ENCODE peak calls at places on chromosome 14, in ten cellular contexts. T, H, W, B, F, P, D, Y, X and J are unnamed samples.

GRCh38 chr14:33165144-33165925 is 226.7 kb downstream of the NPAS3 start:
- DNase-seq in T (no peak), H (peak), W (no peak), B (no peak), F (peak), P (peak), D (peak), Y (no peak), X (peak), J (no peak)

GRCh38 chr14:75435473-75435872 is 7.7 kb downstream of the JDP2 start:
- DNase-seq in T (no peak), H (no peak), W (no peak), B (no peak), F (no peak), P (no peak), D (no peak), Y (no peak), X (no peak), J (no peak)

GRCh38 chr14:78319826-78320635 is 149.9 kb downstream of the NRXN3 start:
- DNase-seq in T (no peak), H (no peak), W (no peak), B (no peak), F (no peak), P (no peak), D (no peak), Y (no peak), X (no peak), J (no peak)

GRCh38 chr14:64186231-64187129 is 107.7 kb downstream of the ESR2 start:
- DNase-seq in T (no peak), H (no peak), W (no peak), B (no peak), F (no peak), P (no peak), D (no peak), Y (peak), X (no peak), J (no peak)

GRCh38 chr14:85867450-85867849 is 337.5 kb downstream of the FLRT2 start:
- DNase-seq in T (no peak), H (no peak), W (no peak), B (no peak), F (no peak), P (no peak), D (no peak), Y (no peak), X (peak), J (no peak)

GRCh38 chr14:49549881-49550280 is 36.3 kb downstream of the RPS29 start:
- DNase-seq in T (no peak), H (peak), W (no peak), B (no peak), F (no peak), P (peak), D (peak), Y (no peak), X (peak), J (no peak)

GRCh38 chr14:85597701-85598100 is 67.8 kb downstream of the FLRT2 start:
- DNase-seq in T (no peak), H (no peak), W (no peak), B (no peak), F (no peak), P (no peak), D (no peak), Y (no peak), X (no peak), J (no peak)

GRCh38 chr14:30299915-30300314 is 259.0 kb upstream of the G2E3 start:
- DNase-seq in T (no peak), H (no peak), W (no peak), B (no peak), F (no peak), P (no peak), D (peak), Y (no peak), X (no peak), J (no peak)

GRCh38 chr14:24368562-24369252 is 723 bp downstream of the NFATC4 start:
- DNase-seq in T (peak), H (peak), W (peak), B (no peak), F (peak), P (peak), D (peak), Y (peak), X (no peak), J (no peak)

GRCh38 chr14:59251811-59252771 is 63.6 kb downstream of the DAAM1 start:
- DNase-seq in T (no peak), H (peak), W (no peak), B (no peak), F (peak), P (no peak), D (peak), Y (no peak), X (no peak), J (no peak)

GRCh38 chr14:30855345-30856037 is 18.9 kb upstream of the COCH start:
- DNase-seq in T (no peak), H (no peak), W (no peak), B (no peak), F (no peak), P (no peak), D (no peak), Y (no peak), X (no peak), J (no peak)

GRCh38 chr14:32313977-32314376 is 15.1 kb upstream of the AKAP6 start:
- DNase-seq in T (no peak), H (no peak), W (no peak), B (no peak), F (no peak), P (no peak), D (no peak), Y (no peak), X (no peak), J (no peak)

GRCh38 chr14:65972891-65973290 is 513.3 kb upstream of the CCDC196 start:
- DNase-seq in T (peak), H (peak), W (no peak), B (no peak), F (peak), P (no peak), D (peak), Y (no peak), X (no peak), J (no peak)

GRCh38 chr14:73524493-73524892 is 12.4 kb upstream of the ACOT1 start:
- DNase-seq in T (no peak), H (no peak), W (no peak), B (no peak), F (no peak), P (no peak), D (no peak), Y (peak), X (peak), J (no peak)

GRCh38 chr14:89337161-89337560 is 79.9 kb downstream of the FOXN3 start:
- DNase-seq in T (no peak), H (no peak), W (no peak), B (no peak), F (no peak), P (no peak), D (no peak), Y (no peak), X (no peak), J (no peak)

GRCh38 chr14:88516742-88517418 is 37.9 kb downstream of the PTPN21 start:
- DNase-seq in T (no peak), H (no peak), W (no peak), B (no peak), F (no peak), P (peak), D (no peak), Y (no peak), X (no peak), J (no peak)

GRCh38 chr14:54285030-54285429 is 111.8 kb upstream of the CDKN3 start:
- DNase-seq in T (no peak), H (no peak), W (no peak), B (no peak), F (no peak), P (no peak), D (no peak), Y (no peak), X (no peak), J (no peak)
- TF ChIP-seq CTCF in T (no peak), H (no peak), W (no peak), B (no peak), F (no peak), P (no peak), D (no peak), Y (no peak), X (no peak), J (no peak)

GRCh38 chr14:104130974-104131651 is 7.3 kb upstream of the KIF26A start:
- DNase-seq in T (no peak), H (peak), W (peak), B (no peak), F (no peak), P (peak), D (no peak), Y (peak), X (peak), J (no peak)
- TF ChIP-seq CTCF in T (peak), H (peak), W (peak), B (peak), F (peak), P (peak), D (peak), Y (peak), X (peak), J (no peak)

GRCh38 chr14:22040781-22041125 is 367.1 kb upstream of the OR4E1 start:
- DNase-seq in T (no peak), H (no peak), W (no peak), B (no peak), F (no peak), P (no peak), D (no peak), Y (peak), X (no peak), J (no peak)

GRCh38 chr14:22036541-22036940 is 362.9 kb upstream of the OR4E1 start:
- DNase-seq in T (no peak), H (no peak), W (no peak), B (no peak), F (no peak), P (no peak), D (no peak), Y (no peak), X (no peak), J (no peak)

GRCh38 chr14:22044193-22044592 is 370.6 kb upstream of the OR4E1 start:
- DNase-seq in T (no peak), H (no peak), W (no peak), B (no peak), F (no peak), P (no peak), D (no peak), Y (no peak), X (no peak), J (no peak)

GRCh38 chr14:22046063-22046462 is 372.4 kb upstream of the OR4E1 start:
- DNase-seq in T (no peak), H (no peak), W (no peak), B (no peak), F (no peak), P (no peak), D (no peak), Y (peak), X (no peak), J (no peak)

DNA sequence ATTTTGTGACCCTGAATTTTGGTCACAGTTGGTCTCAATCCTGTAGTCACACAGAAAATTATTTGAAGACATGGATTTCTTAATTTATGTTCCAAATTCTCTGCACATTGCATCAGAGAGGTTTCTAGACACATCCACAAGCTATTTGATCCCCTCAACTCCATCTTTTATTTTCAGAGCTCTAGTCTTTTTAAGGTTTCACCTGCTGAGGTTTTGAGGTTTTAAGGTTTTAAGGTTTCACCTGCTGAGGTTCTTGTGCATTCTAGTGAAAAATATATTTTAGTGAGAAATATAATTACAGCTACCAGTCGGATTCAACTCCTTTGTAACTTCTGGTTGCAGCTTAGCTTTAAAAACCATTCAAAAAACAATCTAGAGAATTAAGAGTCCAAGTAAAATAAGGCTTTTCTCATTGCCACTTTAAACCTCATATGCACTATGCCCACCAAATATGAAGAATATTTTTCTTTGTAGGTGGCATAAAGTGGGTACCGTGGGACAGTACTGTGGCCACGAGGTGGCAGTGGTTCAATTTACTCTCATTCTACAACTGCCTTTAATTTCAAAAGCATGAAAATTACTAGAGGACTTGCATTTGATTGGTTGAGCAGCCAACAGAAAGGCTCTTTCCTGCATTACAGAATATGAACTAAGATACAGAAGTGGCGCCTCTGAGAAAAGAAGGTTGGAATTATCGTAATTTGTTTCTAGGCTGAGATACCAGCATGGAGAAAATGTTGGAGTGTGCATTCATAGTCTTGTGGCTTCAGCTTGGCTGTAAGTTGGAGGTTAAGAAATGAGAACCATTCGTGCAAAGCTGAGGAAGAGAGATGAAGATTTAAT is 366.5 kb upstream of the OR4E1 start:
- DNase-seq in T (no peak), H (no peak), W (no peak), B (no peak), F (no peak), P (peak), D (no peak), Y (peak), X (peak), J (peak)
- TF ChIP-seq CTCF in T (peak), H (peak), W (peak), B (peak), F (peak), P (peak), D (peak), Y (peak), X (peak), J (peak)

DNA sequence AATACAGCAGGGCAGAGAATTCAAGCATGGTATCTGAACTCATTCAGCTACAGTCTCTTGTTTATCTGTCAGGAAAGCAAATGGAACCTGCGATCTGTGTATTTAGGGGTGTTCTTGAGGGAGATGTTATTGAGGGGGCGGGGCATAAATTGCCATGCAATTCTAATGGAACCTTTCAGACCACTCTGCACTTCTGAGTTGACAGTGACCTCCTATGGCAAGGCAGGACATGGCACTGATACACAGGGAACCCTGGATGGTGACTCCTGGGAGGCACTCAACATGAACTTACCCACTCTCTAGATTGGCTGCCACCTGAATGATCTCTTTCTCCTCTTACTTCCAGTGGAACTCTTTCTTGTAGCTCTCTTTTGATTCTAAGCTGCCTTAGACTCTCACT is 787.3 kb downstream of the VRK1 start:
- DNase-seq in T (no peak), H (no peak), W (no peak), B (no peak), F (no peak), P (no peak), D (no peak), Y (no peak), X (no peak), J (no peak)
- TF ChIP-seq CTCF in T (no peak), H (no peak), W (no peak), B (no peak), F (no peak), P (no peak), D (no peak), Y (no peak), X (no peak), J (no peak)

DNA sequence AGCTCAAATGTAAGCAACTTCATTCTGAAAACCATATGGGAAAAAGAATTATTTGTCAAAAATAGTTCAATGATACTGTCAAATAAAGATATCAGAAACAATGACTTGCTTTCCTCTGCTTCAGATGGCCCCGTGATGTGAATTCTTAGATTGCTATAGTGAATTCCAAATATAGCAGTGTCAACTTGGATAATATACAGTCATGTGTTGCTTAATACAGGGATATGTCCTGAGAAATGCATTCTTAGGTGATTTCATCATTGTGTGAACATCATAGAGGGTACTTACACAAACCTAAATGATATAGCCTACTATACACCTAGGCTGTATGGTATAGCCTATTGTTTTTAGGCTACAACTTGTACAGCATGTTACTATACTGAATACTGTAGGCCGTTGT is 108.7 kb upstream of the MIS18BP1 start:
- DNase-seq in T (no peak), H (no peak), W (no peak), B (no peak), F (no peak), P (no peak), D (no peak), Y (no peak), X (no peak), J (no peak)
- TF ChIP-seq CTCF in T (no peak), H (no peak), W (no peak), B (no peak), F (no peak), P (no peak), D (no peak), Y (no peak), X (no peak), J (no peak)